ENCODE peak calls at places on chromosomes 6 and 20, in eight cellular contexts. One of them, this sample, is unnamed.

GRCh38 chr20:63693079-63693974 is 3.1 kb upstream of the TNFRSF6B start:
- DNase-seq in upper lobe of left lung: no peak
- DNase-seq in ELF-1: no peak
- DNase-seq in non-pigmented ciliary epithelial cell: no peak
- DNase-seq in cardiac fibroblast: no peak
- DNase-seq in GM10248: no peak
- DNase-seq in T47D: no peak
- DNase-seq in A549: no peak
- DNase-seq in this sample: no peak

GRCh38 chr6:119209452-119210205 is 131.2 kb upstream of the FAM184A start:
- DNase-seq in upper lobe of left lung: no peak
- DNase-seq in ELF-1: no peak
- DNase-seq in non-pigmented ciliary epithelial cell: no peak
- DNase-seq in cardiac fibroblast: peak; percentile 48
- DNase-seq in GM10248: no peak
- DNase-seq in T47D: no peak
- DNase-seq in A549: no peak
- DNase-seq in this sample: no peak

GRCh38 chr20:21556398-21556797 is 42.5 kb upstream of the NKX2-2 start:
- DNase-seq in upper lobe of left lung: no peak
- DNase-seq in ELF-1: no peak
- DNase-seq in non-pigmented ciliary epithelial cell: no peak
- DNase-seq in cardiac fibroblast: no peak
- DNase-seq in GM10248: no peak
- DNase-seq in T47D: no peak
- DNase-seq in A549: no peak
- DNase-seq in this sample: no peak

GRCh38 chr6:55524441-55524840 is 54.6 kb downstream of the HMGCLL1 start:
- DNase-seq in upper lobe of left lung: no peak
- DNase-seq in ELF-1: no peak
- DNase-seq in non-pigmented ciliary epithelial cell: no peak
- DNase-seq in cardiac fibroblast: no peak
- DNase-seq in GM10248: no peak
- DNase-seq in T47D: no peak
- DNase-seq in A549: no peak
- DNase-seq in this sample: no peak

GRCh38 chr6:169339731-169340314 is 86.2 kb upstream of the THBS2 start:
- DNase-seq in upper lobe of left lung: no peak
- DNase-seq in ELF-1: no peak
- DNase-seq in non-pigmented ciliary epithelial cell: no peak
- DNase-seq in cardiac fibroblast: no peak
- DNase-seq in GM10248: no peak
- DNase-seq in T47D: no peak
- DNase-seq in A549: no peak
- DNase-seq in this sample: peak; percentile 75

GRCh38 chr6:7725412-7725811 is 487 bp upstream of the BMP6 start:
- DNase-seq in upper lobe of left lung: no peak
- DNase-seq in ELF-1: no peak
- DNase-seq in non-pigmented ciliary epithelial cell: no peak
- DNase-seq in cardiac fibroblast: no peak
- DNase-seq in GM10248: no peak
- DNase-seq in T47D: no peak
- DNase-seq in A549: no peak
- DNase-seq in this sample: peak; percentile 83

GRCh38 chr20:59751075-59751711 is 146.9 kb downstream of the PHACTR3 start:
- DNase-seq in upper lobe of left lung: peak; percentile 56
- DNase-seq in ELF-1: peak; percentile 86
- DNase-seq in non-pigmented ciliary epithelial cell: no peak
- DNase-seq in cardiac fibroblast: peak; percentile 33
- DNase-seq in GM10248: peak; percentile 87
- DNase-seq in T47D: peak; percentile 93
- DNase-seq in A549: peak; percentile 68
- DNase-seq in this sample: no peak

GRCh38 chr20:46355778-46356177 is 47.5 kb upstream of the CDH22 start:
- DNase-seq in upper lobe of left lung: no peak
- DNase-seq in ELF-1: no peak
- DNase-seq in non-pigmented ciliary epithelial cell: no peak
- DNase-seq in cardiac fibroblast: no peak
- DNase-seq in GM10248: no peak
- DNase-seq in T47D: no peak
- DNase-seq in A549: no peak
- DNase-seq in this sample: no peak

GRCh38 chr6:125597411-125598253 is 151.8 kb upstream of the HEY2 start:
- DNase-seq in upper lobe of left lung: peak; percentile 83
- DNase-seq in ELF-1: no peak
- DNase-seq in non-pigmented ciliary epithelial cell: no peak
- DNase-seq in cardiac fibroblast: no peak
- DNase-seq in GM10248: no peak
- DNase-seq in T47D: no peak
- DNase-seq in A549: no peak
- DNase-seq in this sample: no peak

GRCh38 chr20:17663040-17663399 is 19.0 kb downstream of the RRBP1 start:
- DNase-seq in upper lobe of left lung: no peak
- DNase-seq in ELF-1: no peak
- DNase-seq in non-pigmented ciliary epithelial cell: no peak
- DNase-seq in cardiac fibroblast: no peak
- DNase-seq in GM10248: no peak
- DNase-seq in T47D: no peak
- DNase-seq in A549: no peak
- DNase-seq in this sample: no peak

GRCh38 chr6:104428201-104428600 is 431.5 kb downstream of the HACE1 start:
- DNase-seq in upper lobe of left lung: no peak
- DNase-seq in ELF-1: no peak
- DNase-seq in non-pigmented ciliary epithelial cell: no peak
- DNase-seq in cardiac fibroblast: no peak
- DNase-seq in GM10248: no peak
- DNase-seq in T47D: no peak
- DNase-seq in A549: no peak
- DNase-seq in this sample: no peak

GRCh38 chr20:3766381-3766780 is 1.2 kb downstream of the ADISSP start:
- DNase-seq in upper lobe of left lung: no peak
- DNase-seq in ELF-1: no peak
- DNase-seq in non-pigmented ciliary epithelial cell: no peak
- DNase-seq in cardiac fibroblast: no peak
- DNase-seq in GM10248: no peak
- DNase-seq in T47D: no peak
- DNase-seq in A549: no peak
- DNase-seq in this sample: no peak

GRCh38 chr20:9609892-9610502 is 95.6 kb downstream of the LAMP5 start:
- DNase-seq in upper lobe of left lung: peak; percentile 34
- DNase-seq in ELF-1: peak; percentile 65
- DNase-seq in non-pigmented ciliary epithelial cell: peak; percentile 23
- DNase-seq in cardiac fibroblast: peak; percentile 86
- DNase-seq in GM10248: peak; percentile 42
- DNase-seq in T47D: no peak
- DNase-seq in A549: peak; percentile 83
- DNase-seq in this sample: peak; percentile 86

GRCh38 chr6:169366177-169366901 is 112.7 kb upstream of the THBS2 start:
- DNase-seq in upper lobe of left lung: no peak
- DNase-seq in ELF-1: no peak
- DNase-seq in non-pigmented ciliary epithelial cell: no peak
- DNase-seq in cardiac fibroblast: no peak
- DNase-seq in GM10248: no peak
- DNase-seq in T47D: no peak
- DNase-seq in A549: no peak
- DNase-seq in this sample: peak; percentile 86

GRCh38 chr6:79737172-79737571 is 106.0 kb downstream of the SH3BGRL2 start:
- DNase-seq in upper lobe of left lung: no peak
- DNase-seq in ELF-1: no peak
- DNase-seq in non-pigmented ciliary epithelial cell: no peak
- DNase-seq in cardiac fibroblast: no peak
- DNase-seq in GM10248: no peak
- DNase-seq in T47D: no peak
- DNase-seq in A549: no peak
- DNase-seq in this sample: no peak

This sample was measured in esophagus muscularis mucosa.